ENCODE peak calls at places on chromosomes 12 and 14, in ten cellular contexts. K is AG08395; F is NCI-H748 treated with DMSO at 0.1 percent for 48 hours; B is mucosa of descending colon; Q is HS-5; R is choroid plexus epithelial cell; A is CD8-positive, alpha-beta T cell; Z is T-helper 1 cell; I is GM06990; Y is endothelial cell. O is an unnamed sample.

GRCh38 chr12:56658921-56659320 is 13.1 kb upstream of the ATP5F1B start:
- DNase-seq in I (peak; percentile 54), R (no peak), K (no peak), F (no peak), Y (no peak), Q (no peak), Z (no peak), B (no peak), A (no peak), O (no peak)

GRCh38 chr12:93851245-93851665 is 174.1 kb downstream of the CRADD start:
- DNase-seq in K (no peak), F (no peak), Y (no peak), Z (no peak), Q (no peak), I (peak; percentile 4), B (no peak), A (no peak), R (no peak), O (no peak)

GRCh38 chr14:100348779-100349708 is 25.9 kb downstream of the SLC25A47 start:
- DNase-seq in I (no peak), F (peak; percentile 99), A (no peak), Y (no peak), B (no peak), Q (no peak), R (no peak), K (no peak), Z (no peak), O (no peak)

GRCh38 chr12:7788316-7788689 is 899 bp upstream of the NANOG start:
- DNase-seq in Q (no peak), Y (no peak), K (no peak), A (no peak), B (no peak), I (no peak), R (no peak), F (no peak), Z (no peak), O (no peak)

GRCh38 chr14:102930138-102930752 is 7.8 kb downstream of the AMN start:
- DNase-seq in B (peak; percentile 58), F (no peak), A (no peak), Y (peak; percentile 35), I (no peak), Z (no peak), R (no peak), K (no peak), Q (no peak), O (no peak)

GRCh38 chr12:57756406-57757341 is 1.8 kb downstream of the MARCHF9 start:
- DNase-seq in K (no peak), I (peak; percentile 50), Y (peak; percentile 79), Q (no peak), B (peak; percentile 81), R (peak; percentile 41), Z (no peak), F (peak; percentile 42), A (peak; percentile 60), O (peak; percentile 66)

GRCh38 chr14:61663312-61663974 is 31.9 kb upstream of the HIF1A start:
- DNase-seq in K (no peak), Y (no peak), A (no peak), Z (no peak), B (no peak), F (no peak), Q (no peak), I (peak; percentile 62), R (no peak), O (no peak)

GRCh38 chr12:124276337-124276736 is 18.6 kb upstream of the RFLNA start:
- DNase-seq in Q (no peak), I (no peak), Z (no peak), Y (no peak), B (no peak), A (no peak), R (no peak), K (no peak), F (no peak), O (no peak)

GRCh38 chr14:77709412-77709811 is 1.5 kb downstream of the SLIRP start:
- DNase-seq in K (no peak), F (no peak), A (no peak), Y (no peak), Q (no peak), B (no peak), I (no peak), R (no peak), Z (no peak), O (no peak)

GRCh38 chr14:49623941-49624806 is 3.6 kb downstream of the MGAT2 start:
- DNase-seq in K (no peak), Y (no peak), I (peak; percentile 51), B (peak; percentile 21), F (no peak), Z (no peak), A (no peak), Q (no peak), R (no peak), O (peak; percentile 42)

GRCh38 chr12:124740691-124741137 is 123.0 kb downstream of the SCARB1 start:
- DNase-seq in Y (no peak), B (no peak), I (no peak), A (no peak), K (no peak), F (no peak), Z (no peak), R (peak; percentile 43), Q (no peak), O (peak; percentile 49)

GRCh38 chr14:101480022-101480746 is 81.1 kb upstream of the DIO3 start:
- DNase-seq in B (peak; percentile 22), F (no peak), K (no peak), R (no peak), I (no peak), Z (no peak), Y (no peak), Q (no peak), A (no peak), O (no peak)

GRCh38 chr14:55508676-55509075 is 68.3 kb upstream of the TBPL2 start:
- DNase-seq in A (no peak), Y (no peak), I (no peak), R (no peak), K (no peak), B (no peak), F (no peak), Z (no peak), Q (no peak), O (no peak)

GRCh38 chr12:29072631-29073030 is 76.4 kb upstream of the FAR2 start:
- DNase-seq in Z (no peak), B (no peak), Q (no peak), Y (no peak), R (no peak), I (no peak), F (no peak), K (no peak), A (no peak), O (no peak)

GRCh38 chr12:103392722-103393121 is 103.0 kb downstream of the C12orf42 start:
- DNase-seq in R (no peak), Q (no peak), K (no peak), Z (no peak), I (peak; percentile 38), A (no peak), F (no peak), B (no peak), Y (no peak), O (no peak)

GRCh38 chr12:88300931-88301330 is 158.8 kb downstream of the TMTC3 start:
- DNase-seq in Q (no peak), A (no peak), Y (no peak), B (no peak), R (no peak), I (no peak), Z (no peak), K (no peak), F (no peak), O (no peak)

GRCh38 chr14:42047421-42048045 is 440.9 kb downstream of the LRFN5 start:
- DNase-seq in K (no peak), Z (no peak), R (peak; percentile 9), B (no peak), Y (no peak), I (no peak), F (no peak), A (no peak), Q (no peak), O (no peak)

GRCh38 chr12:39116877-39117276 is 211.5 kb upstream of the CPNE8 start:
- DNase-seq in Z (no peak), R (no peak), B (no peak), F (no peak), A (no peak), Y (no peak), Q (no peak), K (no peak), I (no peak), O (no peak)

GRCh38 chr12:120833849-120834248 is 70.3 kb downstream of the SPPL3 start:
- DNase-seq in F (no peak), Q (peak; percentile 15), A (no peak), Y (no peak), B (no peak), Z (no peak), R (peak; percentile 44), I (no peak), K (peak; percentile 28), O (no peak)

GRCh38 chr14:98177551-98177950 is 1094.4 kb downstream of the BCL11B start:
- DNase-seq in R (no peak), I (no peak), Q (no peak), B (no peak), K (no peak), F (no peak), Y (no peak), A (no peak), Z (no peak), O (no peak)

GRCh38 chr12:105485321-105485910 is 154.9 kb downstream of the C12orf75 start:
- DNase-seq in B (no peak), K (no peak), Q (no peak), Y (peak; percentile 34), F (no peak), R (peak; percentile 94), A (no peak), I (no peak), Z (no peak), O (no peak)

GRCh38 chr12:97886548-97887176 is 424.1 kb downstream of the RMST start:
- DNase-seq in Q (no peak), K (no peak), R (no peak), I (no peak), F (no peak), B (no peak), Z (no peak), A (no peak), Y (no peak), O (no peak)

GRCh38 chr14:33834101-33834955 is 116.5 kb downstream of the EGLN3 start:
- DNase-seq in Q (no peak), I (no peak), B (no peak), A (no peak), R (no peak), Y (no peak), K (no peak), Z (no peak), F (no peak), O (no peak)

GRCh38 chr14:52790011-52790755 is 1.2 kb downstream of the GNPNAT1 start:
- DNase-seq in Z (no peak), R (no peak), K (no peak), Q (no peak), A (no peak), B (no peak), F (no peak), Y (no peak), I (no peak), O (peak; percentile 29)

GRCh38 chr12:76762556-76762955 is 1.4 kb upstream of the ZDHHC17 start:
- DNase-seq in K (no peak), B (no peak), R (no peak), Y (peak; percentile 40), Q (no peak), F (no peak), Z (no peak), I (no peak), A (no peak), O (no peak)

GRCh38 chr12:75322464-75322863 is 7.7 kb downstream of the CAPS2 start:
- DNase-seq in R (peak; percentile 75), K (peak; percentile 32), I (no peak), F (no peak), Q (no peak), Z (no peak), A (no peak), Y (no peak), B (no peak), O (no peak)

GRCh38 chr12:131950182-131950913 is 606 bp downstream of the EP400 start:
- DNase-seq in Q (no peak), Y (peak; percentile 41), Z (no peak), R (no peak), F (no peak), K (peak; percentile 35), A (peak; percentile 17), I (peak; percentile 64), B (peak; percentile 73), O (peak; percentile 21)

GRCh38 chr12:52687527-52688385 is 7.5 kb upstream of the KRT1 start:
- DNase-seq in Z (no peak), F (no peak), B (no peak), I (no peak), Q (no peak), R (no peak), A (no peak), K (no peak), Y (no peak), O (peak; percentile 74)